ENCODE peak calls at places on chromosome 14, in five cellular contexts. W is aorta, C is body of pancreas, H is H4, G is fibroblast of the aortic adventitia. O is an unnamed sample.

GRCh38 chr14:103028161-103028767 is 29.1 kb downstream of the CDC42BPB start:
- DNase-seq in W (peak), C (no peak), H (no peak), G (no peak), O (no peak)

GRCh38 chr14:93231129-93231979 is 24.3 kb downstream of the UBR7 start:
- DNase-seq in W (peak), C (peak), H (no peak), G (peak), O (no peak)

GRCh38 chr14:56004323-56004722 is 113.9 kb upstream of the PELI2 start:
- DNase-seq in W (no peak), C (no peak), H (no peak), G (no peak), O (no peak)

GRCh38 chr14:72663956-72664650 is 229.8 kb downstream of the DPF3 start:
- DNase-seq in W (no peak), C (no peak), H (no peak), G (peak), O (no peak)

GRCh38 chr14:101444116-101444515 is 117.2 kb upstream of the DIO3 start:
- DNase-seq in W (no peak), C (no peak), H (no peak), G (no peak), O (no peak)

GRCh38 chr14:93103392-93104080 is 12.2 kb downstream of the ITPK1 start:
- DNase-seq in W (no peak), C (no peak), H (peak), G (peak), O (peak)

GRCh38 chr14:100004392-100004791 is 60.8 kb upstream of the EVL start:
- DNase-seq in W (no peak), C (no peak), H (no peak), G (no peak), O (no peak)

GRCh38 chr14:49774111-49774510 is 6.2 kb downstream of the KLHDC2 start:
- DNase-seq in W (no peak), C (no peak), H (no peak), G (no peak), O (no peak)

GRCh38 chr14:62181591-62181990 is 419.4 kb downstream of the SNAPC1 start:
- DNase-seq in W (no peak), C (no peak), H (no peak), G (no peak), O (no peak)

GRCh38 chr14:75175677-75176141 is 703 bp downstream of the TMED10 start:
- DNase-seq in W (no peak), C (no peak), H (no peak), G (no peak), O (no peak)

GRCh38 chr14:55191881-55192616 is 664 bp upstream of the DLGAP5 start:
- DNase-seq in W (no peak), C (no peak), H (no peak), G (no peak), O (no peak)

GRCh38 chr14:51458563-51458955 is 193.2 kb upstream of the FRMD6 start:
- DNase-seq in W (no peak), C (no peak), H (no peak), G (peak), O (no peak)

GRCh38 chr14:88866305-88866704 is 41.9 kb downstream of the TTC8 start:
- DNase-seq in W (no peak), C (no peak), H (peak), G (no peak), O (no peak)

GRCh38 chr14:68857671-68858070 is 64.8 kb upstream of the ZFP36L1 start:
- DNase-seq in W (no peak), C (no peak), H (no peak), G (no peak), O (no peak)

GRCh38 chr14:76977793-76978730 is 50.4 kb downstream of the IRF2BPL start:
- DNase-seq in W (peak), C (peak), H (peak), G (peak), O (peak)

GRCh38 chr14:32417956-32418552 is 89.0 kb downstream of the AKAP6 start:
- DNase-seq in W (no peak), C (peak), H (peak), G (peak), O (no peak)

GRCh38 chr14:74281069-74281468 is 21.7 kb downstream of the ABCD4 start:
- DNase-seq in W (no peak), C (no peak), H (no peak), G (no peak), O (no peak)

GRCh38 chr14:49770212-49770817 is 2.4 kb downstream of the KLHDC2 start:
- DNase-seq in W (no peak), C (peak), H (peak), G (no peak), O (no peak)

GRCh38 chr14:35807131-35807961 is 1.7 kb downstream of the RALGAPA1 start:
- DNase-seq in W (no peak), C (no peak), H (no peak), G (no peak), O (no peak)

GRCh38 chr14:33509927-33510535 is 440.8 kb downstream of the EGLN3 start:
- DNase-seq in W (no peak), C (no peak), H (no peak), G (peak), O (no peak)

GRCh38 chr14:77290705-77291104 is 19.7 kb upstream of the NGB start:
- DNase-seq in W (no peak), C (no peak), H (no peak), G (peak), O (no peak)

GRCh38 chr14:39265032-39265431 is 31.3 kb downstream of the MIA2 start:
- DNase-seq in W (no peak), C (peak), H (peak), G (peak), O (no peak)

GRCh38 chr14:54087376-54087775 is 130.8 kb upstream of the BMP4 start:
- DNase-seq in W (no peak), C (no peak), H (no peak), G (no peak), O (no peak)

GRCh38 chr14:28375295-28375694 is 391.3 kb upstream of the FOXG1 start:
- DNase-seq in W (no peak), C (no peak), H (peak), G (peak), O (no peak)

GRCh38 chr14:101219896-101220703 is 316.6 kb upstream of the RTL1 start:
- DNase-seq in W (peak), C (no peak), H (no peak), G (no peak), O (no peak)

GRCh38 chr14:36940476-36940875 is 231.9 kb downstream of the SLC25A21 start:
- DNase-seq in W (no peak), C (no peak), H (no peak), G (peak), O (no peak)

GRCh38 chr14:44952391-44953110 is 9.2 kb downstream of the KLHL28 start:
- DNase-seq in W (no peak), C (no peak), H (no peak), G (no peak), O (no peak)

GRCh38 chr14:106308839-106309389 is 782.5 kb downstream of the TMEM121 start:
- DNase-seq in W (no peak), C (peak), H (peak), G (no peak), O (peak)

GRCh38 chr14:24430682-24431568 is 1.2 kb downstream of the KHNYN start:
- DNase-seq in W (peak), C (no peak), H (no peak), G (peak), O (peak)

GRCh38 chr14:33457617-33458016 is 493.3 kb downstream of the EGLN3 start:
- DNase-seq in W (no peak), C (no peak), H (no peak), G (no peak), O (no peak)

GRCh38 chr14:97233319-97233980 is 436.3 kb downstream of the VRK1 start:
- DNase-seq in W (no peak), C (no peak), H (no peak), G (no peak), O (no peak)

O was measured in stimulated activated naive CD4-positive, alpha-beta T cell treated with Interleukin-2 at 50 U/mL for 16 hours.